ENCODE peak calls at places on chromosomes 16 and 17, in six cellular contexts. Y is HCT116, S is IMR-90, R is OCI-LY7, X is K562, F is H1. I is an unnamed sample.
A peak's percentile ranks its signal among the peaks of the same experiment; 100 is the strongest.

GRCh38 chr17:13337864-13338371 is 263.8 kb downstream of the HS3ST3A1 start:
- DNase-seq in X (peak; percentile 11), S (peak; percentile 78), F (no peak), R (peak; percentile 48), Y (peak; percentile 54), I (peak; percentile 3)

GRCh38 chr16:57979006-57979585 is 8.2 kb upstream of the CNGB1 start:
- DNase-seq in S (no peak), X (no peak), Y (no peak), R (no peak), F (no peak), I (no peak)

GRCh38 chr17:41060052-41060604 is at the start of gene KRTAP2-3:
- DNase-seq in Y (peak; percentile 86), R (no peak), F (no peak), S (peak; percentile 97), X (no peak), I (peak; percentile 93)

GRCh38 chr17:45016237-45016636 is 35.2 kb downstream of the DCAKD start:
- DNase-seq in X (no peak), Y (no peak), S (no peak), F (no peak), R (no peak), I (no peak)

GRCh38 chr16:17270683-17271109 is 200.1 kb downstream of the XYLT1 start:
- DNase-seq in X (no peak), F (no peak), Y (no peak), R (no peak), S (no peak), I (no peak)

GRCh38 chr16:554640-555413 is 5.4 kb upstream of the PRR35 start:
- DNase-seq in S (peak; percentile 52), R (no peak), F (no peak), Y (no peak), X (no peak), I (no peak)

GRCh38 chr17:343211-343610 is 9.4 kb downstream of the RPH3AL start:
- DNase-seq in F (no peak), X (no peak), R (no peak), S (no peak), Y (no peak), I (no peak)

GRCh38 chr16:57755726-57756423 is 20.3 kb downstream of the KATNB1 start:
- DNase-seq in X (no peak), F (no peak), R (no peak), S (no peak), Y (no peak), I (no peak)

GRCh38 chr17:35299108-35299507 is 56.2 kb downstream of the SLFN5 start:
- DNase-seq in R (no peak), S (no peak), Y (no peak), X (no peak), F (no peak), I (peak; percentile 72)

GRCh38 chr17:67289174-67289876 is 44.3 kb upstream of the HELZ start:
- DNase-seq in X (no peak), F (no peak), Y (no peak), S (peak; percentile 55), R (peak; percentile 9), I (no peak)

GRCh38 chr16:30377812-30378235 is 3.2 kb downstream of the MYL11 start:
- DNase-seq in S (peak; percentile 85), X (no peak), R (peak; percentile 86), F (no peak), Y (peak; percentile 85), I (peak; percentile 95)

GRCh38 chr17:52147431-52147830 is 11.1 kb downstream of the CA10 start:
- DNase-seq in R (no peak), S (no peak), X (no peak), Y (no peak), F (no peak), I (no peak)

GRCh38 chr17:15946611-15947120 is 1.7 kb downstream of the ADORA2B start:
- DNase-seq in R (no peak), S (no peak), Y (no peak), F (no peak), X (no peak), I (no peak)

GRCh38 chr16:84486551-84487235 is 17.8 kb downstream of the MEAK7 start:
- DNase-seq in R (no peak), F (no peak), S (no peak), X (peak; percentile 53), Y (no peak), I (no peak)

GRCh38 chr17:71437176-71437575 is 683.6 kb upstream of the SOX9 start:
- DNase-seq in F (no peak), R (no peak), Y (no peak), X (no peak), S (peak; percentile 8), I (no peak)

GRCh38 chr17:81996757-81997441 is 19.5 kb downstream of the ASPSCR1 start:
- DNase-seq in S (no peak), R (no peak), F (no peak), X (no peak), Y (no peak), I (no peak)

GRCh38 chr17:45380046-45380765 is 52.5 kb downstream of the ARHGAP27 start:
- DNase-seq in F (no peak), S (no peak), X (no peak), Y (no peak), R (no peak), I (no peak)

GRCh38 chr17:50199211-50199633 is 2.2 kb downstream of the COL1A1 start:
- DNase-seq in X (no peak), Y (no peak), F (no peak), R (no peak), S (no peak), I (no peak)

GRCh38 chr16:26263406-26263805 is 571.6 kb downstream of the HS3ST4 start:
- DNase-seq in R (no peak), S (no peak), Y (no peak), F (no peak), X (no peak), I (no peak)

GRCh38 chr16:68234188-68235104 is 1.5 kb downstream of the ESRP2 start:
- DNase-seq in X (no peak), R (no peak), S (no peak), F (no peak), Y (peak; percentile 61), I (peak; percentile 97)

GRCh38 chr17:55265434-55266021 is 768 bp downstream of the HLF start:
- DNase-seq in Y (no peak), X (no peak), S (no peak), R (no peak), F (no peak), I (no peak)

GRCh38 chr16:48409839-48410610 is 24.8 kb upstream of the SIAH1 start:
- DNase-seq in S (peak; percentile 96), F (no peak), R (no peak), Y (no peak), X (no peak), I (peak; percentile 94)

GRCh38 chr17:7064248-7064647 is 15.8 kb downstream of the CLEC10A start:
- DNase-seq in Y (no peak), R (no peak), S (no peak), X (no peak), F (no peak), I (no peak)

GRCh38 chr17:58351182-58351581 is 819 bp downstream of the SUPT4H1 start:
- DNase-seq in X (no peak), Y (no peak), F (no peak), S (no peak), R (no peak), I (no peak)

GRCh38 chr17:50638851-50639767 is 4.4 kb downstream of the ABCC3 start:
- DNase-seq in F (no peak), Y (peak; percentile 99), S (peak; percentile 97), R (no peak), X (no peak), I (peak; percentile 100)

GRCh38 chr16:21100447-21100846 is 50.2 kb downstream of the DNAH3 start:
- DNase-seq in S (peak; percentile 90), X (no peak), R (no peak), F (no peak), Y (peak; percentile 19), I (no peak)

GRCh38 chr16:3695610-3696369 is 21.5 kb downstream of the TRAP1 start:
- DNase-seq in X (no peak), F (no peak), S (no peak), Y (no peak), R (no peak), I (no peak)

DNA sequence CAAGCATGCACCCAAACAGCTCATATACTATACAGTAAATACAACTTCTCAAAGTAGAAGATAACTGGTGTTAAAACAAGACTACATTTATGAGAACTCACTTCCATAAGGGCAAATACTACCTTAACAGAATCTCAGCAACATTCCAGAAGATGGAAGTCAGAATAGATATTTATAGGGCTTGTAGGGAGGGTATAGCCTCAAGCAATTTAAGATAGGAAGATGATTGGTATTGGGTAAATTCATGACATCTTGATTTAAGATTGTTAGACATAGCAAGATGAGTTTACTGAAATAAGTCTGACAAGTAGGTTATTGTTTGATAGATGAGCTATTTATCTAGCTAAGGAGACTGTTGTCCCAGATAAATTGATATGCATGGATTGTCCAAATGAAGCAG is 250.2 kb downstream of the CDH13 start:
- DNase-seq in X (no peak), F (no peak), R (no peak), Y (no peak), S (no peak), I (no peak)
- H3K4me2 ChIP-seq in X (no peak overlapping the region), F (no peak overlapping the region), R (no peak overlapping the region), Y (no peak overlapping the region), S (no peak overlapping the region), I (no peak overlapping the region)

GRCh38 chr16:49704586-49705155 is 151.2 kb downstream of the ZNF423 start:
- DNase-seq in F (no peak), Y (no peak), R (peak; percentile 8), S (no peak), X (no peak), I (no peak)
- TF ChIP-seq CTCF in F (peak; percentile 60), Y (peak; percentile 15), R (peak; percentile 51), S (peak; percentile 18), X (no peak), I (no peak)

GRCh38 chr17:27635275-27635823 is 4.4 kb downstream of the LGALS9 start:
- DNase-seq in S (no peak), F (no peak), Y (no peak), R (peak; percentile 66), X (no peak), I (no peak)

GRCh38 chr17:27634026-27634335 is 3.0 kb downstream of the LGALS9 start:
- DNase-seq in Y (no peak), X (no peak), F (no peak), R (no peak), S (no peak), I (no peak)

GRCh38 chr17:27633312-27634025 is 2.5 kb downstream of the LGALS9 start:
- DNase-seq in Y (no peak), S (peak; percentile 12), F (no peak), X (peak; percentile 73), R (no peak), I (no peak)

GRCh38 chr17:27631897-27632725 is 1.1 kb downstream of the LGALS9 start:
- DNase-seq in Y (no peak), X (no peak), F (no peak), R (no peak), S (no peak), I (no peak)

DNA sequence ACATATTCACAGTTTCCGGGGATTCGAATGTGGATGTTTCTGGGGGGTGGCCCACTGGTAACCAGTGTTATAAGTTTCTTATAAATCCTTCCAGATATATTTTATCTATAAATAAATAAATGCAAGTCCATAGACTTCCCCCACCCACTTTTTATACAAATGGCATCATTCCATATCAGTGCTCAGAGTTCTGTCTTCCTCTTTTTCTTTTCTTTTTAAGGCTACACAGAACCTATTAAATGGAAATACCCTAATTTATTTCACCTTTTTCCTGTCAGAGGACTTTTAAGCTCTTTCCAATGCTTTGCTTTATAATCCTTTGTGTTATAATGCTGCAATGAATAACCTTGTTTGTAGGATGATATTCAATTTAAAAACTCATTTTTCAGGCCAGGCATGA is 3.8 kb downstream of the LGALS9 start:
- DNase-seq in S (no peak), R (no peak), X (no peak), F (no peak), Y (no peak), I (no peak)
- H3K4me2 ChIP-seq in S (no peak overlapping the region), R (peak overlapping the region; percentile 37), X (no peak overlapping the region), F (no peak overlapping the region), Y (no peak overlapping the region), I (no peak overlapping the region)

GRCh38 chr17:20010099-20010863 is 1.1 kb downstream of the SPECC1 start:
- DNase-seq in R (no peak), F (no peak), X (peak; percentile 24), Y (peak; percentile 54), S (peak; percentile 61), I (peak; percentile 60)
- TF ChIP-seq CTCF in R (peak; percentile 38), F (peak; percentile 10), X (peak; percentile 49), Y (peak; percentile 27), S (peak; percentile 47), I (peak; percentile 55)

I was measured in PC-9.